ENCODE peak calls at places on chromosomes 5 and 9, in nine cellular contexts. K is keratinocyte; D is fibroblast of lung; N is CD8-positive, alpha-beta T cell; B is HFF-Myc; I is MM.1S; F is IMR-90; O is heart left ventricle; R is cardiac fibroblast. J is an unnamed sample.

GRCh38 chr5:3337812-3338541 is 257.7 kb upstream of the IRX1 start:
- DNase-seq in I (no peak), O (no peak), B (no peak), R (no peak), K (no peak), F (no peak), D (no peak), N (no peak), J (no peak)

GRCh38 chr5:142324377-142324870 is 397 bp downstream of the SPRY4 start:
- DNase-seq in I (no peak), N (no peak), R (no peak), B (no peak), F (no peak), D (no peak), O (no peak), K (no peak), J (no peak)

GRCh38 chr5:55773057-55773456 is 35.2 kb downstream of the DDX4 start:
- DNase-seq in R (no peak), D (no peak), B (no peak), I (no peak), O (no peak), N (no peak), K (no peak), F (peak), J (no peak)

GRCh38 chr5:54725391-54726280 is 208.1 kb downstream of the SNX18 start:
- DNase-seq in K (no peak), I (no peak), R (peak), N (no peak), O (no peak), D (peak), F (peak), B (no peak), J (no peak)

GRCh38 chr9:14313378-14313940 is 482 bp downstream of the NFIB start:
- DNase-seq in K (no peak), N (no peak), B (no peak), D (peak), O (no peak), R (peak), I (no peak), F (peak), J (no peak)

GRCh38 chr9:107471562-107471961 is 18.0 kb downstream of the KLF4 start:
- DNase-seq in I (no peak), N (no peak), R (peak), O (no peak), B (no peak), F (no peak), K (no peak), D (no peak), J (no peak)

GRCh38 chr5:43839218-43839617 is 236.2 kb downstream of the NNT start:
- DNase-seq in O (no peak), N (no peak), K (no peak), I (no peak), B (peak), D (peak), F (peak), R (peak), J (no peak)

GRCh38 chr9:9790216-9790872 is 822.5 kb downstream of the PTPRD start:
- DNase-seq in K (no peak), R (peak), F (no peak), D (peak), B (no peak), O (no peak), I (peak), N (no peak), J (peak)

GRCh38 chr5:64836190-64836750 is 67.5 kb downstream of the CWC27 start:
- DNase-seq in N (no peak), O (no peak), D (peak), K (no peak), I (peak), B (no peak), F (peak), R (no peak), J (no peak)

GRCh38 chr9:26802921-26803320 is 89.7 kb downstream of the CAAP1 start:
- DNase-seq in D (no peak), K (no peak), B (no peak), N (no peak), I (no peak), O (no peak), F (no peak), R (no peak), J (peak)

GRCh38 chr9:132099184-132099583 is 19.5 kb upstream of the MED27 start:
- DNase-seq in I (no peak), N (no peak), B (no peak), D (no peak), O (no peak), K (no peak), F (no peak), R (no peak), J (no peak)

GRCh38 chr5:33313150-33313549 is 127.6 kb upstream of the TARS1 start:
- DNase-seq in F (peak), I (no peak), K (peak), N (no peak), D (peak), B (peak), R (peak), O (no peak), J (no peak)

GRCh38 chr9:4684820-4685219 is 5.5 kb downstream of the CDC37L1 start:
- DNase-seq in F (no peak), I (no peak), N (no peak), B (no peak), O (no peak), K (no peak), R (no peak), D (no peak), J (no peak)

GRCh38 chr9:28059192-28059591 is 485.9 kb upstream of the C9orf72 start:
- DNase-seq in O (no peak), N (no peak), K (no peak), I (no peak), R (no peak), D (no peak), B (no peak), F (no peak), J (no peak)

GRCh38 chr5:159056201-159056600 is 43.5 kb downstream of the EBF1 start:
- DNase-seq in O (no peak), B (no peak), K (no peak), N (no peak), F (no peak), R (no peak), D (no peak), I (no peak), J (no peak)

GRCh38 chr9:112048924-112049785 is 125.9 kb downstream of the SUSD1 start:
- DNase-seq in N (no peak), K (no peak), O (no peak), R (peak), I (no peak), F (peak), B (no peak), D (peak), J (no peak)

GRCh38 chr5:111741270-111741669 is 15.7 kb downstream of the NREP start:
- DNase-seq in F (peak), D (peak), N (no peak), O (no peak), I (peak), B (no peak), R (peak), K (no peak), J (peak)

GRCh38 chr5:95600557-95600956 is 19.3 kb upstream of the GPR150 start:
- DNase-seq in R (peak), B (no peak), O (no peak), D (peak), F (peak), N (no peak), K (no peak), I (no peak), J (no peak)

GRCh38 chr9:91116226-91116625 is 245.5 kb downstream of the AUH start:
- DNase-seq in D (no peak), I (no peak), B (no peak), N (no peak), K (no peak), O (no peak), R (no peak), F (no peak), J (no peak)

GRCh38 chr9:79581794-79582193 is 10.0 kb downstream of the TLE4 start:
- DNase-seq in F (peak), O (no peak), B (peak), R (peak), I (no peak), K (peak), D (peak), N (peak), J (no peak)

GRCh38 chr9:129497064-129497836 is 123.7 kb downstream of the C9orf50 start:
- DNase-seq in B (no peak), D (peak), K (no peak), I (no peak), N (no peak), F (no peak), O (no peak), R (peak), J (no peak)

GRCh38 chr5:115627295-115627825 is 1.5 kb upstream of the TMED7 start:
- DNase-seq in F (no peak), B (no peak), I (no peak), K (no peak), D (no peak), N (no peak), R (no peak), O (no peak), J (no peak)

GRCh38 chr5:114449836-114450515 is 88.1 kb downstream of the KCNN2 start:
- DNase-seq in B (peak), F (peak), N (peak), O (peak), D (peak), R (peak), K (no peak), I (peak), J (peak)

GRCh38 chr9:135692410-135692809 is 6.9 kb downstream of the SOHLH1 start:
- DNase-seq in I (no peak), N (no peak), B (no peak), O (no peak), D (peak), K (no peak), R (peak), F (peak), J (no peak)

GRCh38 chr5:78499485-78499884 is 139.1 kb downstream of the SCAMP1 start:
- DNase-seq in O (no peak), I (no peak), B (no peak), K (no peak), F (no peak), N (no peak), D (no peak), R (no peak), J (no peak)

GRCh38 chr5:111223086-111223789 is 946 bp upstream of the CAMK4 start:
- DNase-seq in R (no peak), D (no peak), N (no peak), B (no peak), O (no peak), K (no peak), F (no peak), I (no peak), J (no peak)

GRCh38 chr5:195401-196160 is 4.3 kb downstream of the LRRC14B start:
- DNase-seq in N (peak), R (no peak), I (no peak), K (no peak), O (no peak), F (no peak), D (no peak), B (no peak), J (no peak)

GRCh38 chr9:114691956-114692295 is 9.9 kb upstream of the TEX48 start:
- DNase-seq in O (no peak), B (no peak), I (no peak), F (no peak), D (no peak), K (no peak), R (no peak), N (no peak), J (no peak)

GRCh38 chr5:149206524-149207141 is 65.0 kb upstream of the AFAP1L1 start:
- DNase-seq in K (peak), D (peak), B (no peak), O (peak), N (no peak), R (peak), I (no peak), F (peak), J (no peak)

GRCh38 chr5:93062548-93062947 is 518.5 kb downstream of the NR2F1-AS1 start:
- DNase-seq in K (no peak), F (no peak), R (peak), N (no peak), B (no peak), O (no peak), D (no peak), I (no peak), J (peak)

GRCh38 chr5:78236046-78236445 is 58.5 kb downstream of the AP3B1 start:
- DNase-seq in I (no peak), K (no peak), O (no peak), R (peak), F (peak), B (no peak), N (no peak), D (no peak), J (no peak)

GRCh38 chr9:6034954-6035353 is 19.5 kb upstream of the RANBP6 start:
- DNase-seq in K (no peak), B (no peak), R (peak), O (no peak), N (no peak), D (no peak), F (no peak), I (no peak), J (peak)

GRCh38 chr9:6024035-6024554 is 8.7 kb upstream of the RANBP6 start:
- DNase-seq in N (no peak), O (no peak), F (no peak), R (peak), K (no peak), D (no peak), B (no peak), I (peak), J (peak)

DNA sequence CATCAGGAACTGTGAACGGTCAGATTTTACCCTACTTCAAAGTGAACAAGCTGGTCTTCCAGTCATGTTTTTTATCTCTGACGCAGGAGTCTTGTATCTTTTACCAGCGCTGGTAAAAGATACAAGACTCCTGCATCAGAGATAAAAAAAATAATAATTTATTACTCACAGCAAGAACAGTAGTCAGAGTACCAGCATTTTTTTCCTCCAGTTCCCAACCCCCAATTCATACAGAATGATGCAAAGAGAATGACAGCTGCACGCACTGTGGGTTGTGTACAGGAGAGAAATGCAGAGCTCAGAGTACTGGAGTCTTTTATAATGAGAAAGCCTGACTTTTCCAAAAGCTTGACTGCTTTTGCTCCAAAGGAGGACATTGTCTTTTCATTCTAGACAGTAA is 14.2 kb upstream of the RANBP6 start:
- DNase-seq in B (no peak), K (no peak), D (no peak), I (no peak), R (no peak), F (no peak), O (no peak), N (no peak), J (no peak)
- H3K4me3 ChIP-seq in B (no peak), K (no peak), D (no peak), I (no peak), R (no peak), F (no peak), O (no peak), N (no peak), J (no peak)

GRCh38 chr9:7358876-7359275 is 440.7 kb downstream of the DMAC1 start:
- DNase-seq in K (no peak), I (no peak), O (no peak), B (no peak), F (no peak), R (peak), N (no peak), D (no peak), J (no peak)
- TF ChIP-seq CTCF in K (peak), I (no peak), O (no peak), B (peak), F (no peak), R (peak), N (no peak), D (peak), J (no peak)

GRCh38 chr9:6277417-6277816 is 50.8 kb upstream of the TPD52L3 start:
- DNase-seq in D (no peak), F (no peak), O (no peak), N (no peak), I (no peak), R (no peak), K (no peak), B (no peak), J (no peak)
- H3K4me3 ChIP-seq in D (no peak), F (no peak), O (no peak), N (no peak), I (no peak), R (no peak), K (no peak), B (no peak), J (no peak)

GRCh38 chr5:39494534-39494933 is 69.8 kb upstream of the DAB2 start:
- DNase-seq in F (no peak), I (no peak), R (no peak), B (no peak), D (no peak), O (no peak), K (no peak), N (no peak), J (no peak)

GRCh38 chr5:39489263-39489662 is 64.5 kb upstream of the DAB2 start:
- DNase-seq in O (no peak), R (no peak), B (no peak), F (no peak), D (no peak), K (no peak), I (no peak), N (no peak), J (no peak)

GRCh38 chr5:39495294-39495693 is 70.5 kb upstream of the DAB2 start:
- DNase-seq in K (no peak), O (no peak), N (no peak), D (no peak), B (no peak), I (no peak), F (no peak), R (no peak), J (no peak)

GRCh38 chr5:39494099-39494498 is 69.3 kb upstream of the DAB2 start:
- DNase-seq in N (no peak), D (no peak), F (peak), I (peak), R (peak), O (no peak), K (no peak), B (no peak), J (no peak)

DNA sequence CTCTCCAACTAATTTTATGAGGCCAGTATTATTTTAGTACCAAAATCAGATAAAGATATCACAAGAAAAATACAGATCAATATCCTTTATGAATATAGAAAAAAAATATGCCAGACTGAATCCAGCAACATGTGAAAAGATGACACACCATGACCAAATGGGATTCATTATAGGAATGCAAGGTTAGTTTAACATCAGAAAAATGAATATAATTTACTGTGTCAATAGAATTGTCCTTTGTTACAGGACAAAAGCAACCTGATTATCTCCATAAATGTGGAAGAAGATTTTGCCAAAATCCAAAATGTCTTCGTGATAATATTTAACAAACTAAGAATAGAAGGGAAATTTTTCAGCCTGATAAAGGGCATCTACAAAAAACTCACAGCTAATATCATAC is 66.4 kb upstream of the DAB2 start:
- DNase-seq in N (no peak), F (no peak), D (no peak), I (no peak), O (no peak), K (no peak), R (no peak), B (no peak), J (no peak)
- TF ChIP-seq CTCF in N (no peak), F (no peak), D (no peak), I (no peak), O (no peak), K (no peak), R (no peak), B (no peak), J (no peak)

DNA sequence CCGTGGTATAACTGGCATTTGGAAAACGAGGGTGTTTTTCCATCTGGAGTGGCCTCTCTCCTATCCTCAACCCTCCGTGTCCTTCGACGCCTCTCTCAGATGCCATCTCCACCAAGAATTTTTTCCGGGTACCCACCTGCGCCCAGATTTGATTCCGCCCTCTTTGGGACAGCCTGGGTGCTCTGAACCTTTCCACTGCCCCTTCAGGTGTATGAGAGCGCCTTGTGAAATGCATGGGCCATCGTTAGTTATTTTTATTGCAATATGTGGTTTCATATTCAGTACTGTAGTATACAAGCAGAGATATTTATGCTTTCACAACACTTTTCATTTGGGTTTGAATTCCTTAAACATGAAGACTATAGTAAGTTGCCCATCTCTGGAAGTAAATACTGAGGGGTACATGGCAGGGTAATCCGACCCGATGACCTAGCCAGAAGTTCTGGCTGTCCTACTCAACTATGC is 78.2 kb upstream of the IFNE start:
- DNase-seq in F (no peak), I (no peak), N (no peak), O (no peak), R (no peak), D (no peak), K (no peak), B (no peak), J (no peak)
- H3K4me3 ChIP-seq in F (peak), I (no peak), N (peak), O (peak), R (peak), D (peak), K (peak), B (peak), J (no peak)

J was measured in GM12865.